ENCODE peak calls at places on chromosomes 12 and 14, in four cellular contexts. One of them, this sample, is unnamed.
A peak's percentile ranks its signal among the peaks of the same experiment; 100 is the strongest.

GRCh38 chr12:92503977-92504966 is 198.5 kb upstream of the PLEKHG7 start:
- DNase-seq in SK-N-MC: no peak
- DNase-seq in T-helper 17 cell: no peak
- DNase-seq in lower lobe of right lung: peak; percentile 51
- DNase-seq in this sample: peak; percentile 34

GRCh38 chr12:58712981-58713380 is 207.3 kb downstream of the LRIG3 start:
- DNase-seq in T-helper 17 cell: no peak
- DNase-seq in SK-N-MC: no peak
- DNase-seq in lower lobe of right lung: no peak
- DNase-seq in this sample: no peak

GRCh38 chr12:27436029-27436428 is 10.5 kb upstream of the SMCO2 start:
- DNase-seq in T-helper 17 cell: no peak
- DNase-seq in lower lobe of right lung: no peak
- DNase-seq in SK-N-MC: no peak
- DNase-seq in this sample: no peak

GRCh38 chr14:66111891-66112290 is 374.3 kb upstream of the CCDC196 start:
- DNase-seq in SK-N-MC: no peak
- DNase-seq in lower lobe of right lung: no peak
- DNase-seq in T-helper 17 cell: no peak
- DNase-seq in this sample: no peak

GRCh38 chr12:4584281-4584680 is 22.3 kb downstream of the DYRK4 start:
- DNase-seq in lower lobe of right lung: no peak
- DNase-seq in SK-N-MC: no peak
- DNase-seq in T-helper 17 cell: no peak
- DNase-seq in this sample: no peak

GRCh38 chr14:82501554-82501953 is 967.9 kb upstream of the SEL1L start:
- DNase-seq in lower lobe of right lung: no peak
- DNase-seq in T-helper 17 cell: no peak
- DNase-seq in SK-N-MC: no peak
- DNase-seq in this sample: peak; percentile 1

GRCh38 chr14:38646391-38646790 is 390.5 kb upstream of the CLEC14A start:
- DNase-seq in T-helper 17 cell: no peak
- DNase-seq in lower lobe of right lung: no peak
- DNase-seq in SK-N-MC: no peak
- DNase-seq in this sample: no peak

GRCh38 chr12:93714382-93714781 is 37.2 kb downstream of the CRADD start:
- DNase-seq in T-helper 17 cell: no peak
- DNase-seq in SK-N-MC: no peak
- DNase-seq in lower lobe of right lung: no peak
- DNase-seq in this sample: no peak

GRCh38 chr14:74825008-74825407 is 50.9 kb downstream of the PROX2 start:
- DNase-seq in T-helper 17 cell: no peak
- DNase-seq in SK-N-MC: no peak
- DNase-seq in lower lobe of right lung: no peak
- DNase-seq in this sample: no peak

GRCh38 chr12:18373176-18373575 is 111.9 kb downstream of the PIK3C2G start:
- DNase-seq in lower lobe of right lung: no peak
- DNase-seq in SK-N-MC: peak; percentile 88
- DNase-seq in T-helper 17 cell: no peak
- DNase-seq in this sample: no peak

GRCh38 chr12:21941522-21942376 is 523 bp upstream of the ABCC9 start:
- DNase-seq in lower lobe of right lung: peak; percentile 65
- DNase-seq in T-helper 17 cell: no peak
- DNase-seq in SK-N-MC: no peak
- DNase-seq in this sample: no peak

GRCh38 chr12:11228268-11228879 is 41.1 kb downstream of the PRB3 start:
- DNase-seq in lower lobe of right lung: no peak
- DNase-seq in SK-N-MC: no peak
- DNase-seq in T-helper 17 cell: no peak
- DNase-seq in this sample: peak; percentile 26

GRCh38 chr12:26177303-26177702 is 18.1 kb upstream of the SSPN start:
- DNase-seq in SK-N-MC: no peak
- DNase-seq in T-helper 17 cell: no peak
- DNase-seq in lower lobe of right lung: no peak
- DNase-seq in this sample: peak; percentile 84

GRCh38 chr12:19263666-19264065 is 134.1 kb downstream of the PLEKHA5 start:
- DNase-seq in lower lobe of right lung: no peak
- DNase-seq in T-helper 17 cell: no peak
- DNase-seq in SK-N-MC: no peak
- DNase-seq in this sample: no peak

GRCh38 chr12:71548906-71549305 is 109.3 kb downstream of the LGR5 start:
- DNase-seq in SK-N-MC: no peak
- DNase-seq in lower lobe of right lung: no peak
- DNase-seq in T-helper 17 cell: no peak
- DNase-seq in this sample: no peak

GRCh38 chr12:19373569-19373968 is 65.7 kb upstream of the AEBP2 start:
- DNase-seq in lower lobe of right lung: no peak
- DNase-seq in T-helper 17 cell: no peak
- DNase-seq in SK-N-MC: no peak
- DNase-seq in this sample: no peak

GRCh38 chr14:93970589-93970966 is 5.8 kb downstream of the ASB2 start:
- DNase-seq in SK-N-MC: no peak
- DNase-seq in lower lobe of right lung: no peak
- DNase-seq in T-helper 17 cell: peak; percentile 52
- DNase-seq in this sample: peak; percentile 50

GRCh38 chr14:100066984-100067383 is 1.8 kb downstream of the EVL start:
- DNase-seq in SK-N-MC: no peak
- DNase-seq in lower lobe of right lung: no peak
- DNase-seq in T-helper 17 cell: no peak
- DNase-seq in this sample: no peak

GRCh38 chr12:2535583-2536187 is 259.1 kb upstream of the FKBP4 start:
- DNase-seq in SK-N-MC: no peak
- DNase-seq in lower lobe of right lung: no peak
- DNase-seq in T-helper 17 cell: no peak
- DNase-seq in this sample: no peak

GRCh38 chr12:90589966-90590365 is 365.0 kb downstream of the CCER1 start:
- DNase-seq in SK-N-MC: no peak
- DNase-seq in lower lobe of right lung: no peak
- DNase-seq in T-helper 17 cell: no peak
- DNase-seq in this sample: no peak

GRCh38 chr14:80942158-80942738 is 710 bp upstream of the CEP128 start:
- DNase-seq in T-helper 17 cell: no peak
- DNase-seq in SK-N-MC: no peak
- DNase-seq in lower lobe of right lung: no peak
- DNase-seq in this sample: no peak

GRCh38 chr12:110330544-110330943 is 49.5 kb downstream of the ATP2A2 start:
- DNase-seq in SK-N-MC: peak; percentile 82
- DNase-seq in lower lobe of right lung: no peak
- DNase-seq in T-helper 17 cell: no peak
- DNase-seq in this sample: no peak

GRCh38 chr14:65357091-65357490 is 55.4 kb upstream of the FUT8 start:
- DNase-seq in lower lobe of right lung: no peak
- DNase-seq in SK-N-MC: no peak
- DNase-seq in T-helper 17 cell: no peak
- DNase-seq in this sample: no peak

GRCh38 chr12:71877335-71878121 is 38.0 kb downstream of the TBC1D15 start:
- DNase-seq in T-helper 17 cell: no peak
- DNase-seq in SK-N-MC: peak; percentile 90
- DNase-seq in lower lobe of right lung: no peak
- DNase-seq in this sample: no peak

GRCh38 chr14:93045965-93046695 is 69.6 kb downstream of the ITPK1 start:
- DNase-seq in SK-N-MC: no peak
- DNase-seq in T-helper 17 cell: no peak
- DNase-seq in lower lobe of right lung: no peak
- DNase-seq in this sample: peak; percentile 92

GRCh38 chr14:72926292-72927028 is at the start of gene DCAF4:
- DNase-seq in lower lobe of right lung: peak; percentile 98
- DNase-seq in T-helper 17 cell: peak; percentile 64
- DNase-seq in SK-N-MC: peak; percentile 91
- DNase-seq in this sample: peak; percentile 99

GRCh38 chr12:80443974-80444666 is at the start of gene PTPRQ:
- DNase-seq in lower lobe of right lung: no peak
- DNase-seq in T-helper 17 cell: no peak
- DNase-seq in SK-N-MC: no peak
- DNase-seq in this sample: no peak

GRCh38 chr12:110349521-110350151 is 53.9 kb downstream of the ANAPC7 start:
- DNase-seq in lower lobe of right lung: no peak
- DNase-seq in T-helper 17 cell: no peak
- DNase-seq in SK-N-MC: no peak
- DNase-seq in this sample: no peak

GRCh38 chr12:132560421-132560830 is 50.0 kb downstream of the LRCOL1 start:
- DNase-seq in lower lobe of right lung: no peak
- DNase-seq in T-helper 17 cell: no peak
- DNase-seq in SK-N-MC: no peak
- DNase-seq in this sample: peak; percentile 38

GRCh38 chr14:94483071-94483451 is 7.1 kb upstream of the SERPINA9 start:
- DNase-seq in T-helper 17 cell: no peak
- DNase-seq in lower lobe of right lung: no peak
- DNase-seq in SK-N-MC: no peak
- DNase-seq in this sample: no peak

GRCh38 chr14:38012056-38012455 is 195.6 kb upstream of the SSTR1 start:
- DNase-seq in T-helper 17 cell: no peak
- DNase-seq in lower lobe of right lung: no peak
- DNase-seq in SK-N-MC: no peak
- DNase-seq in this sample: no peak

GRCh38 chr14:99748529-99748928 is 44.7 kb upstream of the EML1 start:
- DNase-seq in T-helper 17 cell: no peak
- DNase-seq in SK-N-MC: no peak
- DNase-seq in lower lobe of right lung: no peak
- DNase-seq in this sample: no peak

GRCh38 chr12:131378861-131379665 is 331.8 kb upstream of the SFSWAP start:
- DNase-seq in lower lobe of right lung: peak; percentile 28
- DNase-seq in T-helper 17 cell: no peak
- DNase-seq in SK-N-MC: no peak
- DNase-seq in this sample: no peak
- H3K9me3 ChIP-seq in lower lobe of right lung: no peaks in the 10 kb centered on the region
- H3K9me3 ChIP-seq in T-helper 17 cell: no peaks in the 10 kb centered on the region
- H3K9me3 ChIP-seq in SK-N-MC: no peaks in the 10 kb centered on the region
- H3K9me3 ChIP-seq in this sample: no peaks in the 10 kb centered on the region

DNA sequence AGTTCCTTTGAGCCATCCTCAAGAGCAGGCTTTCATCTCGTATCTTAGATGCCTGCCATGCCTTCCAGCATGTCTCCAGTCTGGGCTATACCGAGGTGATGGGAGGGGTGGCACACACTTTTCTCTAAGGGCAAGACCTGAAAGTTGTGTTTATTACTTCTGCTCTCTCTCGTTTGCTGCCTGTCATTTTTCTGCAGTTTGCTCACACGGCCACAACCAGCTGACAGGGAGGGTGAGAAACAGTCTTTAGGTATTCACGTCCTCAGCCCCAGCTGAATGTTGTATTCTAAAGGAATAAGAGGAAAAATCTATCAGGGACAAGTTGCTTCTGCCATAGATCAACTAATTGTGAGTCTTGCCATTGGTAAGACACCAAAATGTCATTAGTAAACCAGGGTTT is 88.0 kb downstream of the TMTC2 start:
- DNase-seq in SK-N-MC: no peak
- DNase-seq in lower lobe of right lung: no peak
- DNase-seq in T-helper 17 cell: no peak
- DNase-seq in this sample: no peak
- H3K9me3 ChIP-seq in SK-N-MC: no peaks in the 10 kb centered on the region
- H3K9me3 ChIP-seq in lower lobe of right lung: no peaks in the 10 kb centered on the region
- H3K9me3 ChIP-seq in T-helper 17 cell: no peaks in the 10 kb centered on the region
- H3K9me3 ChIP-seq in this sample: no peaks in the 10 kb centered on the region

DNA sequence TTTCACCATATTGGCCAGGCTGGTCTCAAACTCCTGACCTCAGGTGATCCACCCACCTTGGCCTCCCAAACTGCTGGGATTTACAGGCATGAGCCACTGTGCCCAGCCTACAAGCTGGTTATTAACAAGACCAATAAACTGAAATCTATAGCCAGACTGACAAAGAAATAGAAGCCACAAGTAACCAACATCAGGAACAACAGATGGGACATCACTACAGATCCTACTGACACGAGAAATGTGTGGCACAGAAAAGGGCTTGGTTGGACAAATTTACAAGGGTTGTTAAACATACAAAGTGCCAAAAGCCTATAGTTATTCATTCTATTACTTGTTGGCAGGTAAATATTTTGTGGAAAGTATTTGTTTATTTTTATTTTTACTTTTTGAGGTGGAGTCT is 11.6 kb downstream of the MTA1 start:
- DNase-seq in lower lobe of right lung: no peak
- DNase-seq in SK-N-MC: no peak
- DNase-seq in T-helper 17 cell: no peak
- DNase-seq in this sample: no peak
- H3K9me3 ChIP-seq in lower lobe of right lung: no peaks in the 10 kb centered on the region
- H3K9me3 ChIP-seq in SK-N-MC: no peaks in the 10 kb centered on the region
- H3K9me3 ChIP-seq in T-helper 17 cell: no peaks in the 10 kb centered on the region
- H3K9me3 ChIP-seq in this sample: no peaks in the 10 kb centered on the region

DNA sequence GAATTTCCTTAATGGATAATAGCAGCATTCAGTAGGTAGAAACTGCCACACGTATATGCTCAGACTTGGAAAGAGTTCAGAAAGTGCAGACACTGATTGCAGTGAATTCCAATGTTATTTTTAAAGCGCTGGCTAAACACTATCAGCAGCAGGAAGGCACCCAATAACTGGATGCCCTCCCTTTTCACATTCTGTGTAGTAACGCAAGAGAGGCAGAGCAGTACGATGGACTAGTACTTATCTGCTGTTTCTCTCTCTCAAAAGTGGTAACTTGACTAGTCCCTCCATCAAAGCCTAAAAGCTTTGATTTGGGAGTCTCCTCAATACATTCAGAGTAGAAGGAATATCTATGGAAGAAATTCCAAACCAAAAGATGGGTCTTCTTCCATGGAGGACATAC is 791.0 kb downstream of the TMTC2 start:
- DNase-seq in SK-N-MC: no peak
- DNase-seq in T-helper 17 cell: no peak
- DNase-seq in lower lobe of right lung: no peak
- DNase-seq in this sample: no peak
- H3K9me3 ChIP-seq in SK-N-MC: no peaks in the 10 kb centered on the region
- H3K9me3 ChIP-seq in T-helper 17 cell: no peaks in the 10 kb centered on the region
- H3K9me3 ChIP-seq in lower lobe of right lung: no peaks in the 10 kb centered on the region
- H3K9me3 ChIP-seq in this sample: no peaks in the 10 kb centered on the region

DNA sequence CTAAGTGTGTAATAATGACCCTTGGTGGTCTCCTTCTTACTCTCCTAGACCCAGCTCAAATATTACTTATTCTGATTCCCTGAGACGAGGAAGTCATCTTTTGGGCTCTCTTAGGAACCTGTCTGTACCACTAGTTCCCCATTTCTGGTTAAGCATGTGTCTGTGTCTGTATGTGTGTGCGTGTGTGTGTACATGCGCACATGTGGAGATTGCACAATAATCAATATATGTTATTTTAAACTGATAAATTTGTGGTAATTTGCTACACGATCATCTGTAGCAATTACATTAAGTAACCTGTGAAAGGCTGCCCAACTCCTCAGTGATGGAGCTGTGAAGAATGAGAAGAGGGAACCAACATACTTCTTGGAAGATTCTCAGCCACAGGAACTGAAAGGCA is 132.2 kb downstream of the ASCL4 start:
- DNase-seq in T-helper 17 cell: no peak
- DNase-seq in lower lobe of right lung: no peak
- DNase-seq in SK-N-MC: no peak
- DNase-seq in this sample: no peak
- H3K9me3 ChIP-seq in T-helper 17 cell: no peaks in the 10 kb centered on the region
- H3K9me3 ChIP-seq in lower lobe of right lung: no peaks in the 10 kb centered on the region
- H3K9me3 ChIP-seq in SK-N-MC: no peaks in the 10 kb centered on the region
- H3K9me3 ChIP-seq in this sample: peaks cover 2% of the 10 kb centered on the region

GRCh38 chr12:38152816-38153736 is 163.5 kb upstream of the ALG10B start:
- DNase-seq in lower lobe of right lung: no peak
- DNase-seq in T-helper 17 cell: no peak
- DNase-seq in SK-N-MC: no peak
- DNase-seq in this sample: no peak

GRCh38 chr12:38144601-38145436 is 171.8 kb upstream of the ALG10B start:
- DNase-seq in SK-N-MC: no peak
- DNase-seq in T-helper 17 cell: no peak
- DNase-seq in lower lobe of right lung: no peak
- DNase-seq in this sample: no peak

GRCh38 chr12:38151991-38152700 is 164.4 kb upstream of the ALG10B start:
- DNase-seq in T-helper 17 cell: no peak
- DNase-seq in lower lobe of right lung: no peak
- DNase-seq in SK-N-MC: no peak
- DNase-seq in this sample: no peak

GRCh38 chr12:38153737-38154061 is 162.9 kb upstream of the ALG10B start:
- DNase-seq in T-helper 17 cell: no peak
- DNase-seq in SK-N-MC: no peak
- DNase-seq in lower lobe of right lung: no peak
- DNase-seq in this sample: no peak

GRCh38 chr12:38149395-38150073 is 167.0 kb upstream of the ALG10B start:
- DNase-seq in lower lobe of right lung: no peak
- DNase-seq in T-helper 17 cell: no peak
- DNase-seq in SK-N-MC: no peak
- DNase-seq in this sample: no peak
- H3K9me3 ChIP-seq in lower lobe of right lung: peaks cover 12% of the 10 kb centered on the region
- H3K9me3 ChIP-seq in T-helper 17 cell: no peaks in the 10 kb centered on the region
- H3K9me3 ChIP-seq in SK-N-MC: no peaks in the 10 kb centered on the region
- H3K9me3 ChIP-seq in this sample: no peaks in the 10 kb centered on the region